ENCODE peak calls at places on chromosomes 16 and 17, in four cellular contexts. R, C, N and P are unnamed samples.

GRCh38 chr17:27540300-27541105 is 84.3 kb downstream of the KSR1 start:
- DNase-seq in R (peak; percentile 92), C (no peak), N (no peak), P (peak; percentile 44)

GRCh38 chr16:56195151-56195550 is 3.9 kb downstream of the GNAO1 start:
- DNase-seq in R (no peak), C (no peak), N (no peak), P (peak; percentile 86)

GRCh38 chr17:59607817-59608403 is 11.8 kb upstream of the CLTC start:
- DNase-seq in R (no peak), C (peak; percentile 49), N (peak; percentile 14), P (no peak)

GRCh38 chr17:7897773-7898172 is 9.2 kb downstream of the CHD3 start:
- DNase-seq in R (no peak), C (no peak), N (no peak), P (no peak)

GRCh38 chr17:76497979-76498885 is 3.0 kb downstream of the RHBDF2 start:
- DNase-seq in R (peak; percentile 81), C (peak; percentile 97), N (peak; percentile 68), P (peak; percentile 29)

GRCh38 chr17:63381101-63381729 is 64.9 kb downstream of the CYB561 start:
- DNase-seq in R (no peak), C (no peak), N (no peak), P (no peak)

GRCh38 chr17:8285270-8286181 is 2.9 kb upstream of the RANGRF start:
- DNase-seq in R (peak; percentile 80), C (no peak), N (no peak), P (no peak)

GRCh38 chr16:61715392-61715791 is 320.8 kb downstream of the CDH8 start:
- DNase-seq in R (no peak), C (no peak), N (no peak), P (no peak)

GRCh38 chr17:18966831-18967624 is 15.1 kb downstream of the SLC5A10 start:
- DNase-seq in R (peak; percentile 55), C (no peak), N (peak; percentile 84), P (no peak)

GRCh38 chr16:75258807-75259141 is 7.3 kb upstream of the BCAR1 start:
- DNase-seq in R (no peak), C (no peak), N (no peak), P (no peak)

GRCh38 chr16:75254359-75254837 is 3.0 kb upstream of the BCAR1 start:
- DNase-seq in R (no peak), C (peak; percentile 4), N (no peak), P (no peak)

GRCh38 chr16:75257886-75258806 is 6.7 kb upstream of the BCAR1 start:
- DNase-seq in R (no peak), C (no peak), N (no peak), P (no peak)

GRCh38 chr16:75256059-75256870 is 4.8 kb upstream of the BCAR1 start:
- DNase-seq in R (peak; percentile 28), C (peak; percentile 80), N (no peak), P (no peak)

GRCh38 chr16:75256871-75257343 is 5.5 kb upstream of the BCAR1 start:
- DNase-seq in R (peak; percentile 32), C (peak; percentile 90), N (peak; percentile 67), P (peak; percentile 75)
- H3K27ac ChIP-seq in R (peak overlapping the region; percentile 68), C (peak overlapping the region; percentile 79), N (no peak overlapping the region), P (peak overlapping the region; percentile 64)

GRCh38 chr16:27225536-27226360 is 22.4 kb downstream of the KDM8 start:
- DNase-seq in R (peak; percentile 53), C (no peak), N (no peak), P (no peak)

GRCh38 chr16:27223701-27224100 is 20.4 kb downstream of the KDM8 start:
- DNase-seq in R (no peak), C (no peak), N (no peak), P (no peak)

GRCh38 chr16:27224271-27224737 is 21.0 kb downstream of the KDM8 start:
- DNase-seq in R (no peak), C (no peak), N (no peak), P (no peak)

GRCh38 chr16:27223226-27223610 is 19.9 kb downstream of the KDM8 start:
- DNase-seq in R (no peak), C (no peak), N (no peak), P (no peak)

GRCh38 chr16:27224741-27225300 is 21.5 kb downstream of the KDM8 start:
- DNase-seq in R (no peak), C (no peak), N (no peak), P (no peak)
- H3K27ac ChIP-seq in R (peak overlapping the region; percentile 73), C (peak overlapping the region; percentile 18), N (no peak overlapping the region), P (no peak overlapping the region)

DNA sequence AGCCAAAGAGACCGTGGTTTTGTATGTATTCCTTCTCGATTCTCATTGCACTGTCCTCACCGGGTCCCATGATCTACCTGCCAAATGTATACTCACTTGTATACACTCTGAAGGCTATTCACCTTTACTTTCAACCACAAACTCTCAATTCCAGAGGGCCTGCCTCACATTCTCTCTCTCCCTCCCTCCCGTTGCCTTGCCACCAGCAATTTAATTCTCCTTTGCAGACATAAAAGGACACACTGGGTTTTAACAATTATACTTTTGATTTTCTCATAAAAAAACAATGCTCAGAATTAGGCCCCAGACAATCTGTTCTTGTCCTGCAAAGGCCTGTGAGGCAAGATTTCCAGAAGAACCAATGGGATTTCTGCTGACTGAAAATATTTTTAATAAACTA is 265.1 kb upstream of the PSMD7 start:
- DNase-seq in R (no peak), C (no peak), N (no peak), P (no peak)
- H3K27ac ChIP-seq in R (no peak overlapping the region), C (no peak overlapping the region), N (peak overlapping the region; percentile 34), P (no peak overlapping the region)

GRCh38 chr17:32502013-32502412 is 15.2 kb downstream of the CDK5R1 start:
- DNase-seq in R (no peak), C (no peak), N (no peak), P (no peak)

GRCh38 chr17:32508926-32509325 is 22.1 kb downstream of the CDK5R1 start:
- DNase-seq in R (no peak), C (no peak), N (no peak), P (no peak)

GRCh38 chr17:32503251-32504165 is 16.7 kb downstream of the CDK5R1 start:
- DNase-seq in R (no peak), C (peak; percentile 76), N (no peak), P (no peak)

GRCh38 chr17:32502710-32503109 is 15.9 kb downstream of the CDK5R1 start:
- DNase-seq in R (no peak), C (no peak), N (no peak), P (no peak)

DNA sequence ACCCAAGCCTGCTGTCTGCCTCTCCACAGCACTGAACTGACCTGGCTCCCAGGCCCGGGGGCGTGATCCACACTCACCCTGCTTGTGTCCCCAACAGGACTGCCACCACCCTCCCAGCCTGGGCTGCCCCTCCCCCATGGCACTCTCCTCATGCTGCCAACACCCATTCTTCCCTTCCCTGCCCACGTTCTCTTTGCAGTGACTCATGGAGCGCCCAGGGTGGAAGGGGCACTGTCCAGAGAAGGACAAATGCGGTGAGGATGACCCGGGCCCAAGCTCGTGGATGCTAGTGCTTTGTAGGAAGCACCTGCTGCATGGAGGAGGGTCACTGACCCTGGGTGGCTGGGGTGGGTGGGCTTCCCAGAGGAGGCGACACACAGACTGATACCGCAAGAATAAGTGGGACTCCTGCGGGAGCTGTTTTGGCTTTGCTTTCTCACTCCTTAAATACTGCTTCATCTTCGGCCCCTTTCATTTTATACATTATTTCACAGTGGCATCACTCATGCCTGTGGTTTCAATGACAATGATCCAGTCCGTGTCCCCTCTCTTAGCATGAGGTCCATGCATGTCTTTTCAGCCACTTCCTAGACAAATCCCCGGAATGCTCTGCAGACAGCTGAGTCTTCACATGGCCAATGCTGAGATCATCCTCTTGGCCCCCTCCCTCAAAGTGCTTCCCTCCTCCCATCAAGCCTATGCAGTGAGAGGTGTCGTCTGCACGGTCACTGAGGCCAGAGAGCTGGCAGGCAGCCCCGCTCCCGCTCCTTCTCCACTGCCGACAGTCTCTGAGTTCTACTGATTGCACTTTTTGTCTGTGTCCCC is 17.6 kb downstream of the CDK5R1 start:
- DNase-seq in R (no peak), C (no peak), N (no peak), P (no peak)
- H3K27ac ChIP-seq in R (peak overlapping the region; percentile 38), C (no peak overlapping the region), N (no peak overlapping the region), P (no peak overlapping the region)

GRCh38 chr17:65572186-65572580 is 10.7 kb upstream of the AXIN2 start:
- DNase-seq in R (no peak), C (no peak), N (no peak), P (no peak)
- H3K27ac ChIP-seq in R (no peak overlapping the region), C (no peak overlapping the region), N (no peak overlapping the region), P (no peak overlapping the region)